ENCODE peak calls at places on chromosome 18, in seven cellular contexts. Z is A549; A is left colon; M is CD8-positive, alpha-beta T cell; P is NCI-H1436; H is SW 1271; Y is brain microvascular endothelial cell. V is an unnamed sample.

GRCh38 chr18:79533591-79533990 is 137.9 kb downstream of the NFATC1 start:
- DNase-seq in Z (no peak), A (peak), M (no peak), P (no peak), H (no peak), Y (no peak), V (no peak)

GRCh38 chr18:12638634-12639124 is 19.2 kb downstream of the SPIRE1 start:
- DNase-seq in Z (no peak), A (no peak), M (no peak), P (no peak), H (no peak), Y (no peak), V (no peak)

GRCh38 chr18:58119819-58120218 is 75.8 kb downstream of the NEDD4L start:
- DNase-seq in Z (no peak), A (no peak), M (no peak), P (no peak), H (no peak), Y (no peak), V (no peak)

GRCh38 chr18:55228191-55228590 is 268.9 kb upstream of the CCDC68 start:
- DNase-seq in Z (no peak), A (no peak), M (no peak), P (no peak), H (no peak), Y (no peak), V (no peak)

GRCh38 chr18:75130591-75131274 is 78.2 kb downstream of the PTGR3 start:
- DNase-seq in Z (no peak), A (no peak), M (no peak), P (no peak), H (no peak), Y (no peak), V (peak)

GRCh38 chr18:77271720-77272481 is 22.3 kb downstream of the GALR1 start:
- DNase-seq in Z (no peak), A (no peak), M (no peak), P (no peak), H (no peak), Y (peak), V (no peak)

GRCh38 chr18:8830067-8831060 is 125.0 kb downstream of the MTCL1 start:
- DNase-seq in Z (no peak), A (no peak), M (no peak), P (no peak), H (no peak), Y (no peak), V (no peak)

GRCh38 chr18:6327895-6328623 is 86.7 kb downstream of the L3MBTL4 start:
- DNase-seq in Z (no peak), A (no peak), M (no peak), P (no peak), H (no peak), Y (no peak), V (no peak)

GRCh38 chr18:47215554-47216138 is 35.8 kb downstream of the SKOR2 start:
- DNase-seq in Z (peak), A (no peak), M (no peak), P (peak), H (no peak), Y (peak), V (no peak)

GRCh38 chr18:55384551-55385275 is 203.3 kb downstream of the TCF4 start:
- DNase-seq in Z (no peak), A (no peak), M (no peak), P (no peak), H (no peak), Y (peak), V (peak)

GRCh38 chr18:79510046-79510685 is 114.4 kb downstream of the NFATC1 start:
- DNase-seq in Z (no peak), A (peak), M (no peak), P (no peak), H (no peak), Y (no peak), V (no peak)

GRCh38 chr18:45957100-45957499 is 10.0 kb downstream of the EPG5 start:
- DNase-seq in Z (no peak), A (no peak), M (no peak), P (no peak), H (no peak), Y (peak), V (no peak)

GRCh38 chr18:54737986-54738385 is 90.3 kb upstream of the RAB27B start:
- DNase-seq in Z (peak), A (no peak), M (no peak), P (no peak), H (no peak), Y (peak), V (no peak)

GRCh38 chr18:36409779-36410178 is 112.3 kb downstream of the FHOD3 start:
- DNase-seq in Z (no peak), A (no peak), M (no peak), P (no peak), H (no peak), Y (no peak), V (no peak)

V was measured in colonic mucosa.